ENCODE peak calls at places on chromosomes 12 and 14, in ten cellular contexts. One of them, this sample, is unnamed.
A peak's percentile ranks its signal among the peaks of the same experiment; 100 is the strongest.

GRCh38 chr12:57211791-57212700 is 4.5 kb upstream of the NXPH4 start:
- DNase-seq in iPS-NIHi11: no peak
- DNase-seq in stimulated activated CD4-positive, alpha-beta T cell treated with anti-CD3 and anti-CD28 coated beads, TNF-alpha, amount 100 ng/mL, for 4 hours: no peak
- DNase-seq in fibroblast of the aortic adventitia: no peak
- DNase-seq in nephron progenitor cell: no peak
- DNase-seq in GM10248: no peak
- DNase-seq in HTR-8/SVneo: no peak
- DNase-seq in astrocyte of the spinal cord: no peak
- DNase-seq in stimulated activated CD8-positive, alpha-beta memory T cell treated with anti-CD3 and anti-CD28 coated beads, Interleukin-7, amount 100 ng/mL, for 1 hour: no peak
- DNase-seq in RPMI7951: no peak
- DNase-seq in this sample: no peak

GRCh38 chr14:101735453-101735852 is 26.1 kb upstream of the PPP2R5C start:
- DNase-seq in iPS-NIHi11: no peak
- DNase-seq in stimulated activated CD4-positive, alpha-beta T cell treated with anti-CD3 and anti-CD28 coated beads, TNF-alpha, amount 100 ng/mL, for 4 hours: no peak
- DNase-seq in fibroblast of the aortic adventitia: no peak
- DNase-seq in nephron progenitor cell: no peak
- DNase-seq in GM10248: no peak
- DNase-seq in HTR-8/SVneo: no peak
- DNase-seq in astrocyte of the spinal cord: no peak
- DNase-seq in stimulated activated CD8-positive, alpha-beta memory T cell treated with anti-CD3 and anti-CD28 coated beads, Interleukin-7, amount 100 ng/mL, for 1 hour: no peak
- DNase-seq in RPMI7951: no peak
- DNase-seq in this sample: no peak

GRCh38 chr14:88592016-88592415 is 29.2 kb downstream of the ZC3H14 start:
- DNase-seq in iPS-NIHi11: no peak
- DNase-seq in stimulated activated CD4-positive, alpha-beta T cell treated with anti-CD3 and anti-CD28 coated beads, TNF-alpha, amount 100 ng/mL, for 4 hours: no peak
- DNase-seq in fibroblast of the aortic adventitia: no peak
- DNase-seq in nephron progenitor cell: no peak
- DNase-seq in GM10248: no peak
- DNase-seq in HTR-8/SVneo: no peak
- DNase-seq in astrocyte of the spinal cord: no peak
- DNase-seq in stimulated activated CD8-positive, alpha-beta memory T cell treated with anti-CD3 and anti-CD28 coated beads, Interleukin-7, amount 100 ng/mL, for 1 hour: no peak
- DNase-seq in RPMI7951: no peak
- DNase-seq in this sample: peak; percentile 9

GRCh38 chr14:59273737-59274136 is 85.3 kb downstream of the DAAM1 start:
- DNase-seq in iPS-NIHi11: no peak
- DNase-seq in stimulated activated CD4-positive, alpha-beta T cell treated with anti-CD3 and anti-CD28 coated beads, TNF-alpha, amount 100 ng/mL, for 4 hours: no peak
- DNase-seq in fibroblast of the aortic adventitia: no peak
- DNase-seq in nephron progenitor cell: no peak
- DNase-seq in GM10248: no peak
- DNase-seq in HTR-8/SVneo: no peak
- DNase-seq in astrocyte of the spinal cord: no peak
- DNase-seq in stimulated activated CD8-positive, alpha-beta memory T cell treated with anti-CD3 and anti-CD28 coated beads, Interleukin-7, amount 100 ng/mL, for 1 hour: no peak
- DNase-seq in RPMI7951: no peak
- DNase-seq in this sample: no peak

GRCh38 chr12:122855985-122856831 is 21.0 kb downstream of the HIP1R start:
- DNase-seq in iPS-NIHi11: no peak
- DNase-seq in stimulated activated CD4-positive, alpha-beta T cell treated with anti-CD3 and anti-CD28 coated beads, TNF-alpha, amount 100 ng/mL, for 4 hours: no peak
- DNase-seq in fibroblast of the aortic adventitia: no peak
- DNase-seq in nephron progenitor cell: no peak
- DNase-seq in GM10248: no peak
- DNase-seq in HTR-8/SVneo: no peak
- DNase-seq in astrocyte of the spinal cord: no peak
- DNase-seq in stimulated activated CD8-positive, alpha-beta memory T cell treated with anti-CD3 and anti-CD28 coated beads, Interleukin-7, amount 100 ng/mL, for 1 hour: no peak
- DNase-seq in RPMI7951: no peak
- DNase-seq in this sample: no peak

GRCh38 chr14:92973265-92973797 is 50.4 kb downstream of the CHGA start:
- DNase-seq in iPS-NIHi11: peak; percentile 87
- DNase-seq in stimulated activated CD4-positive, alpha-beta T cell treated with anti-CD3 and anti-CD28 coated beads, TNF-alpha, amount 100 ng/mL, for 4 hours: no peak
- DNase-seq in fibroblast of the aortic adventitia: peak; percentile 86
- DNase-seq in nephron progenitor cell: peak; percentile 67
- DNase-seq in GM10248: no peak
- DNase-seq in HTR-8/SVneo: peak; percentile 43
- DNase-seq in astrocyte of the spinal cord: peak; percentile 44
- DNase-seq in stimulated activated CD8-positive, alpha-beta memory T cell treated with anti-CD3 and anti-CD28 coated beads, Interleukin-7, amount 100 ng/mL, for 1 hour: no peak
- DNase-seq in RPMI7951: peak; percentile 63
- DNase-seq in this sample: peak; percentile 48

GRCh38 chr14:72990171-72990570 is 36.7 kb downstream of the ZFYVE1 start:
- DNase-seq in iPS-NIHi11: no peak
- DNase-seq in stimulated activated CD4-positive, alpha-beta T cell treated with anti-CD3 and anti-CD28 coated beads, TNF-alpha, amount 100 ng/mL, for 4 hours: no peak
- DNase-seq in fibroblast of the aortic adventitia: no peak
- DNase-seq in nephron progenitor cell: no peak
- DNase-seq in GM10248: no peak
- DNase-seq in HTR-8/SVneo: no peak
- DNase-seq in astrocyte of the spinal cord: no peak
- DNase-seq in stimulated activated CD8-positive, alpha-beta memory T cell treated with anti-CD3 and anti-CD28 coated beads, Interleukin-7, amount 100 ng/mL, for 1 hour: no peak
- DNase-seq in RPMI7951: no peak
- DNase-seq in this sample: no peak

GRCh38 chr14:22096511-22096890 is 422.9 kb upstream of the OR4E1 start:
- DNase-seq in iPS-NIHi11: no peak
- DNase-seq in stimulated activated CD4-positive, alpha-beta T cell treated with anti-CD3 and anti-CD28 coated beads, TNF-alpha, amount 100 ng/mL, for 4 hours: no peak
- DNase-seq in fibroblast of the aortic adventitia: no peak
- DNase-seq in nephron progenitor cell: no peak
- DNase-seq in GM10248: no peak
- DNase-seq in HTR-8/SVneo: no peak
- DNase-seq in astrocyte of the spinal cord: no peak
- DNase-seq in stimulated activated CD8-positive, alpha-beta memory T cell treated with anti-CD3 and anti-CD28 coated beads, Interleukin-7, amount 100 ng/mL, for 1 hour: no peak
- DNase-seq in RPMI7951: no peak
- DNase-seq in this sample: no peak

GRCh38 chr14:96167224-96168148 is 37.2 kb upstream of the BDKRB2 start:
- DNase-seq in iPS-NIHi11: no peak
- DNase-seq in stimulated activated CD4-positive, alpha-beta T cell treated with anti-CD3 and anti-CD28 coated beads, TNF-alpha, amount 100 ng/mL, for 4 hours: no peak
- DNase-seq in fibroblast of the aortic adventitia: peak; percentile 76
- DNase-seq in nephron progenitor cell: no peak
- DNase-seq in GM10248: no peak
- DNase-seq in HTR-8/SVneo: peak; percentile 77
- DNase-seq in astrocyte of the spinal cord: peak; percentile 40
- DNase-seq in stimulated activated CD8-positive, alpha-beta memory T cell treated with anti-CD3 and anti-CD28 coated beads, Interleukin-7, amount 100 ng/mL, for 1 hour: no peak
- DNase-seq in RPMI7951: peak; percentile 87
- DNase-seq in this sample: peak; percentile 83

GRCh38 chr12:92098594-92099370 is 46.9 kb downstream of the BTG1 start:
- DNase-seq in iPS-NIHi11: no peak
- DNase-seq in stimulated activated CD4-positive, alpha-beta T cell treated with anti-CD3 and anti-CD28 coated beads, TNF-alpha, amount 100 ng/mL, for 4 hours: no peak
- DNase-seq in fibroblast of the aortic adventitia: no peak
- DNase-seq in nephron progenitor cell: no peak
- DNase-seq in GM10248: no peak
- DNase-seq in HTR-8/SVneo: no peak
- DNase-seq in astrocyte of the spinal cord: no peak
- DNase-seq in stimulated activated CD8-positive, alpha-beta memory T cell treated with anti-CD3 and anti-CD28 coated beads, Interleukin-7, amount 100 ng/mL, for 1 hour: no peak
- DNase-seq in RPMI7951: no peak
- DNase-seq in this sample: no peak

GRCh38 chr12:124391340-124392261 is 96.7 kb downstream of the RFLNA start:
- DNase-seq in iPS-NIHi11: no peak
- DNase-seq in stimulated activated CD4-positive, alpha-beta T cell treated with anti-CD3 and anti-CD28 coated beads, TNF-alpha, amount 100 ng/mL, for 4 hours: peak; percentile 33
- DNase-seq in fibroblast of the aortic adventitia: peak; percentile 47
- DNase-seq in nephron progenitor cell: no peak
- DNase-seq in GM10248: peak; percentile 84
- DNase-seq in HTR-8/SVneo: no peak
- DNase-seq in astrocyte of the spinal cord: peak; percentile 59
- DNase-seq in stimulated activated CD8-positive, alpha-beta memory T cell treated with anti-CD3 and anti-CD28 coated beads, Interleukin-7, amount 100 ng/mL, for 1 hour: no peak
- DNase-seq in RPMI7951: peak; percentile 78
- DNase-seq in this sample: peak; percentile 73